ENCODE peak calls at places on chromosome 22, in five cellular contexts. J is activated CD4-positive, CD25-positive, alpha-beta regulatory T cell; R is stimulated activated CD4-positive, alpha-beta T cell treated with anti-CD3 and anti-CD28 coated beads, Interleukin-1b, Interleukin-23, amount 100 ng/mL, for 24 hours; E is NCI-H187 treated with DMSO at 0.1 percent for 48 hours; G is left ventricle myocardium inferior. M is an unnamed sample.

GRCh38 chr22:42270178-42270511 is 308 bp downstream of the TCF20 start:
- DNase-seq in J (no peak), R (no peak), E (no peak), G (no peak), M (peak)

GRCh38 chr22:29718949-29719893 is 582 bp upstream of the CABP7 start:
- DNase-seq in J (no peak), R (no peak), E (no peak), G (no peak), M (no peak)

GRCh38 chr22:35523167-35523928 is 17.3 kb upstream of the RASD2 start:
- DNase-seq in J (no peak), R (no peak), E (no peak), G (no peak), M (no peak)

GRCh38 chr22:35842519-35842913 is 124.8 kb downstream of the APOL5 start:
- DNase-seq in J (no peak), R (no peak), E (no peak), G (no peak), M (no peak)

GRCh38 chr22:31753005-31753633 is 700 bp upstream of the DEPDC5 start:
- DNase-seq in J (no peak), R (no peak), E (no peak), G (peak), M (peak)

GRCh38 chr22:48417143-48418070 is 1410.3 kb downstream of the BRD1 start:
- DNase-seq in J (no peak), R (no peak), E (no peak), G (no peak), M (no peak)

GRCh38 chr22:33438273-33438672 is 380.1 kb upstream of the SYN3 start:
- DNase-seq in J (no peak), R (no peak), E (no peak), G (no peak), M (no peak)

GRCh38 chr22:24233816-24234215 is 11.1 kb downstream of the GGT5 start:
- DNase-seq in J (no peak), R (no peak), E (no peak), G (no peak), M (no peak)

GRCh38 chr22:38422615-38423511 is 32.1 kb downstream of the KCNJ4 start:
- DNase-seq in J (no peak), R (no peak), E (no peak), G (no peak), M (no peak)

GRCh38 chr22:17083811-17084540 is 824 bp upstream of the IL17RA start:
- DNase-seq in J (no peak), R (no peak), E (no peak), G (no peak), M (no peak)

GRCh38 chr22:24433868-24434471 is 6.6 kb downstream of the ADORA2A start:
- DNase-seq in J (no peak), R (no peak), E (no peak), G (no peak), M (no peak)

GRCh38 chr22:50688448-50688847 is 15.8 kb downstream of the SHANK3 start:
- DNase-seq in J (no peak), R (no peak), E (no peak), G (no peak), M (peak)

GRCh38 chr22:38017272-38017920 is 33.0 kb upstream of the SOX10 start:
- DNase-seq in J (no peak), R (no peak), E (no peak), G (peak), M (no peak)

GRCh38 chr22:31148953-31149627 is 8.8 kb upstream of the PLA2G3 start:
- DNase-seq in J (no peak), R (no peak), E (no peak), G (peak), M (peak)

GRCh38 chr22:19576460-19577421 is 52.5 kb upstream of the CLDN5 start:
- DNase-seq in J (peak), R (peak), E (no peak), G (peak), M (peak)

GRCh38 chr22:32644252-32645100 is 157.0 kb upstream of the TIMP3 start:
- DNase-seq in J (no peak), R (no peak), E (no peak), G (peak), M (no peak)

M was measured in iPS-NIHi11.